ENCODE peak calls at places on chromosomes 13 and 19, in five cellular contexts. H is left ventricle myocardium inferior, T is dorsolateral prefrontal cortex, W is spleen, M is mammary epithelial cell. O is an unnamed sample.

GRCh38 chr13:30371649-30372265 is 50.5 kb upstream of the UBE2L5 start:
- DNase-seq in H (no peak), T (no peak), W (peak; percentile 90), M (peak; percentile 88), O (no peak)

GRCh38 chr13:51336746-51337145 is 2.7 kb upstream of the SERPINE3 start:
- DNase-seq in H (no peak), T (no peak), W (no peak), M (no peak), O (no peak)

GRCh38 chr13:99639126-99639525 is 137.9 kb downstream of the TM9SF2 start:
- DNase-seq in H (no peak), T (no peak), W (no peak), M (peak; percentile 78), O (no peak)

GRCh38 chr13:26473571-26474230 is 83.8 kb upstream of the WASF3 start:
- DNase-seq in H (no peak), T (no peak), W (no peak), M (no peak), O (no peak)

GRCh38 chr13:113658836-113659235 is 838 bp upstream of the ATP4B start:
- DNase-seq in H (peak; percentile 0), T (no peak), W (peak; percentile 47), M (no peak), O (no peak)

GRCh38 chr13:23871616-23872220 is 17.5 kb downstream of the MIPEP start:
- DNase-seq in H (no peak), T (no peak), W (no peak), M (no peak), O (no peak)

GRCh38 chr19:17406039-17406886 is 833 bp upstream of the BST2 start:
- DNase-seq in H (no peak), T (no peak), W (no peak), M (peak; percentile 29), O (no peak)

GRCh38 chr13:45749026-45749759 is 47.1 kb downstream of the CBY2 start:
- DNase-seq in H (no peak), T (no peak), W (no peak), M (no peak), O (no peak)

GRCh38 chr19:17784201-17785008 is 10.5 kb upstream of the B3GNT3 start:
- DNase-seq in H (peak; percentile 49), T (peak; percentile 70), W (peak; percentile 86), M (peak; percentile 35), O (peak; percentile 83)

GRCh38 chr13:83498045-83498444 is 384.2 kb downstream of the SLITRK1 start:
- DNase-seq in H (no peak), T (no peak), W (no peak), M (peak; percentile 25), O (no peak)

GRCh38 chr19:33675501-33676124 is 53.9 kb downstream of the CHST8 start:
- DNase-seq in H (no peak), T (no peak), W (peak; percentile 81), M (no peak), O (no peak)

GRCh38 chr13:112713517-112714253 is 23.8 kb downstream of the ATP11A start:
- DNase-seq in H (no peak), T (peak; percentile 7), W (peak; percentile 18), M (no peak), O (peak; percentile 56)

GRCh38 chr19:32550666-32551065 is 30.3 kb upstream of the PDCD5 start:
- DNase-seq in H (no peak), T (no peak), W (no peak), M (no peak), O (no peak)

GRCh38 chr13:67267136-67267535 is 37.0 kb upstream of the PCDH9 start:
- DNase-seq in H (no peak), T (no peak), W (no peak), M (no peak), O (no peak)

GRCh38 chr19:33292595-33293254 is 9.6 kb downstream of the CEBPA start:
- DNase-seq in H (no peak), T (no peak), W (peak; percentile 77), M (no peak), O (no peak)

DNA sequence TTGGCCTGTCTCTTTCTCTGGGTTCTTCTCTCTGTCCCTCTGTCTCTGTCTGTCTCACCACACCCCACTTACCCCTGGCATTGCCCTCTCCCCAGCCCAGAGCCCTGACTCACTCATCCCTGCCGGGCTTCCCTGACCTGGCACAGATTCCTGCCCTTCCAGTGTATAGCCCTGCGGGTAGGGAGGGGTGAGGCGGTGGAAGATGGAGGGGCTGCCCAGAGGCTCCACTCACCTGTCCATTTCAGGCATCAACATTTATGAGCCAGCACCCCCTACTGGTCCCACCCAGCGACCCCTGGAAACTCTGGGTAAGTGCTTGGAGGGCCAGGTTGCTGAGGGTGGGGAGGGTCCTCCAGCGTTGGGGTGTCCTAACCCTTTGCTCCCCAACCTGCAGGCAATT is 1.0 kb downstream of the NCCRP1 start:
- DNase-seq in H (no peak), T (no peak), W (no peak), M (no peak), O (no peak)
- H3K27me3 ChIP-seq in H (peaks cover 97% of the 10 kb centered on the region), T (peaks cover 21% of the 10 kb centered on the region), W (no peaks in the 10 kb centered on the region), M (peaks cover 10% of the 10 kb centered on the region), O (no peaks in the 10 kb centered on the region)

DNA sequence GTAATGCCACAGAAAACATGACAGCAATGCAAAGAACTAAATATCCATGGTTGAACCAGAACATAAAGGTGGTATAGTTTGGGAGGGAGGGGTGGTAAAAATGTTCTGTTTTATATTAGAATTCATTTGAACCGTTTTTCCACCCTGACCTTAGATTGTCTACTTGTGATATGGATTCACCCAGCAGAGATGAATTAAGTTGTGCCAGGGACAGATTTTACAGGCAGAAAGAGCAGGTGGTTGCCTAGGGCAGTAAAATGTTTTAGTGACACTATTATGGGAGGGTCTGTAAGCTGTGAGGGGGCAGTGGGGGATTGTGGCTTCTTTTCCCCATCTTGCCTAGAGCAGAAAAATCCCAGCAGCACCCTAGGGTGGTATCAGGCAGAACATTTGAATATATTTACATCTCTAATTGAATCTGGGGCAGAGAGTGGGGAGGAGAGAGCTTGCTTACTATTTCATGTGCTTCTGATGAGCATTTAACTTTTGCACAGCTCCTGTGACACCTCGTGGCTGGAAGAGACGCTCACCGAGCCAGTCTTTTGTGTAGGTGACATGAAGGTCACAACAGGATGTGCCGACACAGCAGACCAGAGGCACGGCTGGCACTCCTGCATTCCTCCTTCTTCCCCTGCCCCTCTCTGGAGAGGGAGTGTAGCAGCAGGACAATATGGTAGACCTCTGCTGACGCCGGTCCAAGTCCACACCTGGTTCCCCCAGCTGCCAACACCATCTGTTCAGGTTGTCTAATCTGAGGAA is 452.3 kb downstream of the IRS2 start:
- DNase-seq in H (no peak), T (no peak), W (no peak), M (no peak), O (no peak)
- TF ChIP-seq CTCF in H (peak; percentile 47), T (no peak), W (no peak), M (no peak), O (no peak)

GRCh38 chr19:35841961-35842595 is 10.2 kb downstream of the NPHS1 start:
- DNase-seq in H (no peak), T (no peak), W (no peak), M (no peak), O (no peak)
- H3K27me3 ChIP-seq in H (peaks cover 87% of the 10 kb centered on the region), T (peaks cover 13% of the 10 kb centered on the region), W (peaks cover 4% of the 10 kb centered on the region), M (peaks cover 3% of the 10 kb centered on the region), O (no peaks in the 10 kb centered on the region)

DNA sequence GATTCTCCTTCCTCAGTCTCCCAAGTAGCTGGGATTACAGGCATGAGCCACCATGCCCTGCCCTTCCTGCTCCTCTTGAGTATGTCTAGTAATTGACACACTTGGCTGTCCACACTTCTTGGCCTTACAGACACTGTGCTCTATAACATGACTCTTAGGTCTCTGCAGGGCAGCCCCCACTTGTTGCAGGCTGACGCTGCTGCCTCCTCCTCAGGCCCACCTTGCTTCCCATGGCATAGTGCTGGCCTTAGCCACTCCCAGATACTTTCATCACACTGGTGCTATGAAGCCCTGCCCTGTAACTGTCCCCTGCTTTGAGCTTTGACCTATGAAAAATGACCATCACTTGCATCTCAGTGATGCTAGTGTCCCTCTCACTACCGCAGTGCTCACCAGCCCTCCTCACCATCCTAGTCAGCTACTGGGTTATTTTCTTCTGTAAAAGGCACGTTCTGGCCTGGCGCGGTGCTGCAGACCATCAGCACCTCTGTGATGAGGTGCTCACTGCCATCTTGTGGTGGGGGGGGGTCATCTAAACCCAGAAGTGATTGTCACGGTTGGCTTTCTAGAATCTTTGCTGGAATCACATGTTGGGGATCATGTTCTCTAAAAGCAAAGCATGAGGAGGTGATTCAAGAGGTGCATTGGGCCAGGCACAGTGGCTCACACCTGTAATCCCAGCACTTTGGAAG is 9.8 kb downstream of the ERICH4 start:
- DNase-seq in H (no peak), T (no peak), W (no peak), M (no peak), O (no peak)
- TF ChIP-seq CTCF in H (no peak), T (no peak), W (no peak), M (no peak), O (no peak)

DNA sequence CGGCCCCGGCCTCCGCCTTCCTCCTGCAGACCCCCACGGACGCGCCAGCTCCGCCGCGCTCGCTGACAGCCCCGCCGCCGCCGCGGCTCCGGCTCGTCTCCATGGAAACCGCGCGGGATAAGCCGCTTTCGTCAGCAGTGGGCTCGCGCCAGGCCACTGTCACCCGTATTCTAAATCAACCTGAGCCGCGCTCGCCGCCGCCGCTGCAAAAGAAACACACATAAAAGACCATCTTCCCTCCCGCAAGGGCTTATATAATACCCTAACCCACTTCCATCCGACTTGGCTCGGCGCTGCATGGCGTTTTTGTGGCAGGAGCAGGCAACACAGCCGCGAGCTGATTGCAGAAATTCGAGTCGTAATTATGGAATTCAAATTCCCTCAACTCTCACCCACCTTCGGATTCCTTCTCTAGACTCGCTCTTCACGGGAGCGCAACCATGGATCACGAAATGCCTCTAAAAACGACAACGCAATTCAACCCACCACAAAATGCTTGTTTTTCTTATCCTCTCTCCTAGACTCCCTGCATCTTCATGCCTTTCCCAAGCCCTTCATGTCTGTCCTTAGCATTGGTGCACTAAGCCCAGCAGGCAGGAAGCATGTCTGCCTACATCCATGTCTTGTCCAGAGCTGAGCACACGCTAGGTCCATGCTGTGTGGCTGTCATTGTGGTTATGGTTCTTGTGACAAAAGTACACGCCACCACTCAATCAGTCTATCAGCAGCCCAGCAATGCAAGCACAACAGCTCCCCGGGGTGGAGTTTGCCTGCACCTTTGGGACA is at the start of gene AMER2:
- DNase-seq in H (peak; percentile 20), T (peak; percentile 91), W (no peak), M (no peak), O (peak; percentile 72)
- H3K27me3 ChIP-seq in H (peaks cover 89% of the 10 kb centered on the region), T (no peaks in the 10 kb centered on the region), W (no peaks in the 10 kb centered on the region), M (peaks cover 39% of the 10 kb centered on the region), O (no peaks in the 10 kb centered on the region)

DNA sequence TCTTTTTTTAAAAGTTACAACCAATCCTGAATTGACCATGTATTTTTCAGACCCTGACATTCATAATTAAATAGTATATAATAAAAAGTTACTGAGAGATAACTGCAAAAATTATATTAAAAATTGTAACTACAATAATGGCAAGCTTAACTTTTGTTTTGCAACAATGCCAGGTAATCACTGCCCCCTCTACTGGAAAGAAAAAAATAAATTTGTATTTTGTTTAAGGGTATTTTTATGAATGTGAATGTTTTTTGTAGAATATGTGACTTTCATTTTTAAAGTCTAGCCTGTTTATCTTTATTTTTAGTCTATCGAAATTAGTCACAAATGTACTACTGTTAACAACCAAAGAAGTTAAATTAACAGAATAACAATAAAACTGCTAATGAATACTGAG is 21.7 kb downstream of the MRPS31 start:
- DNase-seq in H (no peak), T (no peak), W (no peak), M (no peak), O (no peak)
- TF ChIP-seq CTCF in H (peak; percentile 21), T (no peak), W (no peak), M (no peak), O (no peak)

GRCh38 chr19:46821512-46822359 is 28.9 kb downstream of the AP2S1 start:
- DNase-seq in H (peak; percentile 40), T (no peak), W (peak; percentile 93), M (no peak), O (no peak)
- H3K27me3 ChIP-seq in H (no peaks in the 10 kb centered on the region), T (no peaks in the 10 kb centered on the region), W (no peaks in the 10 kb centered on the region), M (no peaks in the 10 kb centered on the region), O (no peaks in the 10 kb centered on the region)

O was measured in testis.